ENCODE peak calls at places on chromosomes 7 and 10, in four cellular contexts. Z, T, G and E are unnamed samples. For H3K4me1, the result is how much of the 10 kb centered on the place peaks cover.

GRCh38 chr7:132950685-132951084 is 131.2 kb downstream of the CHCHD3 start:
- DNase-seq in G (no peak), Z (no peak), T (no peak), E (no peak)

GRCh38 chr7:132422502-132423101 is 153.7 kb downstream of the PLXNA4 start:
- DNase-seq in G (no peak), Z (no peak), T (no peak), E (no peak)

GRCh38 chr7:96246972-96247371 is 74.9 kb downstream of the SLC25A13 start:
- DNase-seq in Z (no peak), G (no peak), T (no peak), E (no peak)

GRCh38 chr7:80312139-80312661 is 177.6 kb downstream of the GNAI1 start:
- DNase-seq in G (no peak), T (no peak), Z (peak), E (no peak)

GRCh38 chr10:14093735-14094484 is 236.8 kb downstream of the FRMD4A start:
- DNase-seq in G (no peak), T (no peak), Z (no peak), E (no peak)

GRCh38 chr7:158685727-158686126 is 18.9 kb downstream of the NCAPG2 start:
- DNase-seq in T (no peak), Z (no peak), G (no peak), E (no peak)

GRCh38 chr7:42831051-42831952 is 80.6 kb downstream of the C7orf25 start:
- DNase-seq in T (no peak), G (no peak), Z (no peak), E (no peak)

GRCh38 chr10:125153693-125154490 is 6.5 kb downstream of the CTBP2 start:
- DNase-seq in G (no peak), T (no peak), Z (no peak), E (no peak)

GRCh38 chr7:111029574-111030357 is 61.2 kb upstream of the LRRN3 start:
- DNase-seq in G (no peak), Z (peak), T (no peak), E (no peak)

GRCh38 chr10:483266-483665 is 206.2 kb downstream of the DIP2C start:
- DNase-seq in Z (no peak), G (no peak), T (peak), E (no peak)

GRCh38 chr7:65239707-65240352 is 133.8 kb upstream of the ZNF92 start:
- DNase-seq in Z (no peak), T (peak), G (no peak), E (peak)

GRCh38 chr7:87001214-87001613 is 58.2 kb downstream of the ELAPOR2 start:
- DNase-seq in Z (no peak), G (no peak), T (no peak), E (no peak)

GRCh38 chr10:21401196-21401595 is 124.3 kb downstream of the SKIDA1 start:
- DNase-seq in T (no peak), G (no peak), Z (no peak), E (no peak)

GRCh38 chr10:4199196-4199595 is 414.2 kb upstream of the KLF6 start:
- DNase-seq in Z (no peak), G (no peak), T (no peak), E (no peak)

GRCh38 chr10:79245539-79246208 is 101.6 kb upstream of the PPIF start:
- DNase-seq in T (no peak), Z (no peak), G (no peak), E (no peak)

GRCh38 chr10:79243211-79244067 is 103.8 kb upstream of the PPIF start:
- DNase-seq in Z (peak), T (peak), G (peak), E (no peak)

GRCh38 chr10:79244841-79245504 is 102.3 kb upstream of the PPIF start:
- DNase-seq in T (no peak), G (no peak), Z (no peak), E (no peak)

GRCh38 chr10:79242620-79243152 is 104.6 kb upstream of the PPIF start:
- DNase-seq in G (peak), T (peak), Z (peak), E (peak)

GRCh38 chr10:79244068-79244442 is 103.2 kb upstream of the PPIF start:
- DNase-seq in T (no peak), G (no peak), Z (no peak), E (no peak)
- H3K4me1 ChIP-seq in T (under half), G (under half), Z (half or more), E (under half)

GRCh38 chr10:119408969-119409371 is 133.5 kb downstream of the RGS10 start:
- DNase-seq in T (peak), G (no peak), Z (no peak), E (no peak)

GRCh38 chr10:119408072-119408471 is 134.4 kb downstream of the RGS10 start:
- DNase-seq in G (no peak), Z (no peak), T (no peak), E (no peak)

GRCh38 chr10:119410361-119411116 is 132.0 kb downstream of the RGS10 start:
- DNase-seq in T (no peak), Z (no peak), G (no peak), E (no peak)

GRCh38 chr10:119409906-119410305 is 132.6 kb downstream of the RGS10 start:
- DNase-seq in Z (no peak), T (peak), G (no peak), E (no peak)

GRCh38 chr10:119409385-119409784 is 133.1 kb downstream of the RGS10 start:
- DNase-seq in Z (no peak), G (no peak), T (peak), E (no peak)
- H3K4me1 ChIP-seq in Z (under half), G (under half), T (under half), E (under half)

GRCh38 chr10:32329061-32329460 is 17.9 kb downstream of the EPC1 start:
- DNase-seq in G (no peak), T (no peak), Z (no peak), E (no peak)

GRCh38 chr10:32332299-32332750 is 14.6 kb downstream of the EPC1 start:
- DNase-seq in T (no peak), Z (peak), G (peak), E (no peak)

GRCh38 chr10:32333849-32334248 is 13.1 kb downstream of the EPC1 start:
- DNase-seq in G (no peak), Z (no peak), T (no peak), E (no peak)

GRCh38 chr10:32328499-32328898 is 18.5 kb downstream of the EPC1 start:
- DNase-seq in T (no peak), G (no peak), Z (no peak), E (no peak)

GRCh38 chr10:32331606-32332005 is 15.4 kb downstream of the EPC1 start:
- DNase-seq in T (no peak), G (no peak), Z (no peak), E (no peak)
- H3K4me1 ChIP-seq in T (half or more), G (half or more), Z (half or more), E (under half)

GRCh38 chr7:101162551-101163280 is 2.7 kb downstream of the VGF start:
- DNase-seq in T (peak), Z (no peak), G (no peak), E (peak)

GRCh38 chr7:101164071-101164840 is 1.1 kb downstream of the VGF start:
- DNase-seq in T (peak), Z (no peak), G (no peak), E (peak)

GRCh38 chr7:101161692-101162461 is 3.5 kb downstream of the VGF start:
- DNase-seq in Z (no peak), G (no peak), T (no peak), E (no peak)

GRCh38 chr7:101165075-101165957 is at the start of gene VGF:
- DNase-seq in G (peak), Z (peak), T (peak), E (peak)

DNA sequence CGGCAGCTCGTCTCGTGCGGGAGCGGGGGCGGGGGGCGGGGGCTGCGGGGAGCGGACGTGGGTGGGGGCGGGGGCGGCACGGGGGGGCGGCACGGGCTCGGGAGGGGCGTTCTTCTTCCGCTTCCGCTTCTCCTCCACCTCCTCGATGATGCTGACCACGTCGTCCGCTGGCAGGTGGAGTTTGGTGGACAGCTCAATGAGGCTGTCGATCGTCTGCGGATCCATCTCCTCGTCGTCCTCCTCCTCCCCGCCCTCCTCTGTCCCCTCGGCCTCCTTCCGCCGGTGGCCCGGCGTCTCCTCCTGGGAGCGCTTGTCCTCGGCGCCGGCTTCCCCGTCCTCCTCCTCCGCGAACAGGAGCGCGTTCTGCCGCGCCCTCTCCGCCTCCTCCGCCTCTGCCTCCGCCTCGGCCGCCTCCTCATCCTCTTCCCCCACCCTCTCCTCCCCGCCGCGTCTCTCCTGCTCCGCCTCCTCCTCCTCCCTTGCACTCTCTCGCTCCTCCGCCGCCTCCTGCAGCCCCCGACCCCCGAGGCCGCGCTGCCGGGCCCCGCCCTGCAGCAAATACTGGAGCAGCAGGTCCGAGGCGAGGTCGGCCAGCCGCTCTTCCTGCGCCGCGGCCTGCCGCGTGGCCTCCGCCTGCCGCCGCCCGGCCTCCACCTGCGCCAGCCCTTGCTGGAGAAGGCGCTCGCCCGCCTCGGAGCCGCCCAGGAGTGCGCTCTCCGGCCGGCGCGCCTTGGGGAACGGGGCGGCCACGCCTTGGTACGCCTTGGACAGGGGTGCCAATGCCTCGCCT is 1.9 kb downstream of the VGF start:
- DNase-seq in G (no peak), Z (no peak), T (peak), E (peak)
- H3K4me1 ChIP-seq in G (under half), Z (under half), T (under half), E (half or more)

GRCh38 chr7:143410523-143411004 is 1.9 kb upstream of the EPHA1 start:
- DNase-seq in Z (no peak), T (no peak), G (no peak), E (no peak)

GRCh38 chr7:143416565-143417149 is 8.0 kb upstream of the EPHA1 start:
- DNase-seq in T (no peak), G (no peak), Z (peak), E (peak)

GRCh38 chr7:143415696-143416095 is 7.0 kb upstream of the EPHA1 start:
- DNase-seq in G (no peak), T (no peak), Z (no peak), E (no peak)

GRCh38 chr7:143411976-143412708 is 3.5 kb upstream of the EPHA1 start:
- DNase-seq in G (no peak), Z (no peak), T (no peak), E (no peak)

GRCh38 chr7:143413123-143413522 is 4.5 kb upstream of the EPHA1 start:
- DNase-seq in T (no peak), Z (no peak), G (no peak), E (no peak)
- H3K4me1 ChIP-seq in T (under half), Z (under half), G (under half), E (under half)

DNA sequence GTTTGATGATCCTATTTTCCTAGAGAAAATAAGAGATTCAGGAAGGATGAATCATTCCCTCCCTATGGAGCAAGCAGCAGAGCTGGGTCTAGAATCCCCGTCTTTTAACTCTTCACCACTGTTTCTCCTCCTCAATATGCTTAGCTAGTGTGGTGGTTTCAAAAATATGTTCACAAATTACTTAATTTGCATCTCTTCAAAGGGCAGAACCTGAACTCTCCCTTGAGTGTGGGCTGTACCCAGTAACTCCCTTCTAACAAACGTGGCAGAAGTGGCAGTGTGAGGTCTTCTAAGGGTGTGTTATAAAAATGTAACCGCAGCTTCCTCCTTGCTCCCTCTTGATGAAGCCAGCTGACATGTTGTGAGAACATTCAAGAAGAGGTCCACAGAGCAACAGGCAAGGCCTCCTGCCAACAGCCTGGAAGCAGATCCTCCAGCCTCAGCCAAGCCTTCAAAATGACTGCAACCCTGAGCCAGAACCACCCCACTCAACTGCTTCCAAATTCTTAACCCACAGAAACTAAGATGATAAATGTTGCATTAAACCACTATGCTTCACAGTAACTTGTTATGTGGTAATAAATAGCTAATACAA is 36.6 kb downstream of the SRPK2 start:
- DNase-seq in G (peak), T (peak), Z (peak), E (no peak)
- H3K4me1 ChIP-seq in G (half or more), T (under half), Z (half or more), E (under half)

GRCh38 chr10:45470098-45471012 is 96.3 kb downstream of the ALOX5 start:
- DNase-seq in Z (peak), T (no peak), G (peak), E (peak)

GRCh38 chr10:45464958-45465567 is 91.0 kb downstream of the ALOX5 start:
- DNase-seq in G (peak), T (peak), Z (peak), E (peak)

GRCh38 chr10:45463244-45464116 is 89.5 kb downstream of the ALOX5 start:
- DNase-seq in Z (no peak), T (no peak), G (no peak), E (no peak)

GRCh38 chr10:45468110-45468509 is 94.1 kb downstream of the ALOX5 start:
- DNase-seq in T (no peak), Z (no peak), G (no peak), E (no peak)

GRCh38 chr10:45466784-45467183 is 92.8 kb downstream of the ALOX5 start:
- DNase-seq in G (no peak), T (no peak), Z (no peak), E (no peak)
- H3K4me1 ChIP-seq in G (under half), T (under half), Z (under half), E (under half)

GRCh38 chr10:69843923-69844322 is 42.2 kb downstream of the COL13A1 start:
- DNase-seq in G (no peak), T (no peak), Z (no peak), E (no peak)

GRCh38 chr10:69846252-69847000 is 44.7 kb downstream of the COL13A1 start:
- DNase-seq in G (no peak), T (peak), Z (no peak), E (no peak)

GRCh38 chr10:69845574-69846251 is 44.0 kb downstream of the COL13A1 start:
- DNase-seq in G (no peak), Z (no peak), T (peak), E (peak)

GRCh38 chr10:69842932-69843331 is 41.2 kb downstream of the COL13A1 start:
- DNase-seq in Z (no peak), G (no peak), T (no peak), E (no peak)

DNA sequence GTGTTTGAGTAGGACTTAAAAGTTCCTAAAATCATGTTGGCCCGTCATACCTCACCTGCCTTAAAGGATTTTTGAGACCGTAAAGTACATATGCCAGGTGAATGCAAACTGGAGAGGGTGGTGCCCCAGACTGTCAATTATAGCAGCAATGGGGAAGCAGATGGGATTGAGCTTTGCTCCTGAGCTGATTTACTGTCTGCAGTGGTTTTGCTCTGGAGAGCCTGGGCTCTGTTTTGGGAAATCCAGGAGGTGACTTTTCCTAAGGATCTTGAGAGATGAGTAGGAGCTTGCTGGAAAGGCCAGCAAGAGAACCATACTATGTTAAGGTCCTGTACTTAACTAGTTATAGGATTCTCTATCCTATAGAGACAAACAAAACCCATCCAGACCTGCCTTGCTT is 43.0 kb downstream of the COL13A1 start:
- DNase-seq in T (no peak), G (no peak), Z (no peak), E (no peak)
- H3K4me1 ChIP-seq in T (under half), G (under half), Z (under half), E (under half)